ENCODE peak calls at places on chromosomes 12 and 14, in seven cellular contexts. I, X, J, U, O, Z and H are unnamed samples.

GRCh38 chr12:56391721-56392120 is 29.1 kb upstream of the APOF start:
- DNase-seq in J (no peak), I (no peak), O (no peak), X (no peak), Z (no peak), U (no peak), H (no peak)

GRCh38 chr14:67738740-67739504 is 37.2 kb downstream of the RDH12 start:
- DNase-seq in O (no peak), I (no peak), X (peak; percentile 61), U (no peak), J (peak; percentile 63), Z (peak; percentile 40), H (peak; percentile 78)

GRCh38 chr12:97748298-97748697 is 285.7 kb downstream of the RMST start:
- DNase-seq in X (no peak), I (no peak), O (no peak), J (no peak), U (no peak), Z (no peak), H (no peak)

GRCh38 chr14:91402278-91403068 is 15.1 kb downstream of the CCDC88C start:
- DNase-seq in X (no peak), J (peak; percentile 82), Z (no peak), I (no peak), U (no peak), O (peak; percentile 81), H (peak; percentile 84)

GRCh38 chr12:119245904-119246494 is 67.3 kb downstream of the HSPB8 start:
- DNase-seq in I (no peak), O (peak; percentile 56), J (no peak), X (no peak), Z (no peak), U (no peak), H (no peak)

GRCh38 chr14:38121280-38121679 is 86.4 kb upstream of the SSTR1 start:
- DNase-seq in U (no peak), Z (no peak), J (no peak), O (no peak), I (no peak), X (no peak), H (no peak)

GRCh38 chr12:40692617-40693502 is 621 bp downstream of the CNTN1 start:
- DNase-seq in X (no peak), J (no peak), O (peak; percentile 50), Z (peak; percentile 28), U (no peak), I (peak; percentile 63), H (peak; percentile 32)

GRCh38 chr12:47078733-47079364 is 572 bp upstream of the PCED1B start:
- DNase-seq in Z (peak; percentile 62), U (peak; percentile 60), X (no peak), I (peak; percentile 84), O (peak; percentile 79), J (no peak), H (peak; percentile 34)

GRCh38 chr12:93164103-93164880 is 213.4 kb upstream of the NUDT4 start:
- DNase-seq in J (no peak), Z (no peak), O (no peak), I (no peak), X (no peak), U (no peak), H (no peak)

GRCh38 chr12:127422935-127423585 is 843.9 kb upstream of the TMEM132C start:
- DNase-seq in J (no peak), Z (no peak), X (no peak), U (no peak), O (no peak), I (no peak), H (no peak)

GRCh38 chr12:95118138-95118787 is 44.8 kb upstream of the NR2C1 start:
- DNase-seq in O (no peak), X (no peak), J (no peak), U (no peak), I (no peak), Z (no peak), H (no peak)

GRCh38 chr14:102155150-102155549 is 15.5 kb downstream of the WDR20 start:
- DNase-seq in I (no peak), U (no peak), J (no peak), Z (no peak), X (no peak), O (no peak), H (no peak)

DNA sequence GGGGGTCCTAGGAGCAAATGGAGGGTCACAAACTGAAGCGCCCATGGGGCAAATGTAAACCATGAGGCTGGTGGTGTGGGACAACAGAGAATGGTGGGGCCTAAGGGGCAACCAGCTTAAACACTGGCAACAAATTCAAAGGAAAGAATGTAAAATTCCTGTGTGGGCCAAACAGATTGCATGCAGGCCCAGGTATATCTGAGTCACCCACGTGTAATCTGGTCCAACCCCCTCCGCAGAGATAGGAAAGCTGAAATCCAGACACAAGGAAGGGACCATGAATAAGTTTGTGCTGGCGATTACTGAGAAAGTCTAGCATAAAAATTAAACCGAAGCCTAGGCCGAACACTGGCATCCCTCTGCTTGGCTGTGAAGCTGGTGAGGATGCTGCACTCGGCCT is 71.6 kb downstream of the ITPK1 start:
- DNase-seq in Z (no peak), O (no peak), J (peak; percentile 40), U (no peak), X (no peak), I (no peak), H (no peak)
- H3K27ac ChIP-seq in Z (peak overlapping the region; percentile 64), O (peak overlapping the region; percentile 64), J (peak overlapping the region; percentile 86), U (peak overlapping the region; percentile 91), X (peak overlapping the region; percentile 75), I (peak overlapping the region; percentile 30), H (peak overlapping the region; percentile 89)

DNA sequence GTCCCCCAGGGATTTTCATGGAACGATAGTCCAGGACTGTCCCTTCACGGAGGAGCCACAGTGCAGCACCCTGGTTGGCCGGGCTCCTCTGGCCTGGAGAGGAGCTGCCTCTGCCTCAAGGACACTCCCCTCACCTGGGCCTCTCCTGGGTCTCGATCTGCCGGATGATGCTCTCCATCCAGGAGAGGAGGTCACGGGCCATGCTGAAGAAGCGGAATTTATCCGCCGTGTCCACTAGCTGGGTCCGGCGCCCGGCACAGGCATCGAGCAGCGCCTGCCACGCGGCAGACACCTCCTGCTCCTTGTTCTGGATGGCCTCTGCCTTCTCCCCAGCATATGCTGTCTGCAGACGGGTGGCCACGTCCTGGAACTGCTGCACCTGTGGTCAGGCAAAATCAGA is 66.5 kb downstream of the PLEKHG3 start:
- DNase-seq in X (no peak), U (no peak), Z (no peak), J (no peak), I (peak; percentile 71), O (no peak), H (no peak)
- H3K36me3 ChIP-seq in X (peaks cover 58% of the 10 kb centered on the region), U (no peaks in the 10 kb centered on the region), Z (no peaks in the 10 kb centered on the region), J (no peaks in the 10 kb centered on the region), I (no peaks in the 10 kb centered on the region), O (no peaks in the 10 kb centered on the region), H (no peaks in the 10 kb centered on the region)

GRCh38 chr12:8081228-8081920 is 700 bp upstream of the NECAP1 start:
- DNase-seq in Z (no peak), I (no peak), J (no peak), O (peak; percentile 50), U (no peak), X (no peak), H (no peak)
- TF ChIP-seq POLR2A in Z (no peak), I (no peak), J (no peak), O (no peak), U (no peak), X (no peak), H (no peak)

GRCh38 chr12:60475825-60476224 is 880.0 kb downstream of the SLC16A7 start:
- DNase-seq in J (no peak), I (no peak), Z (no peak), O (no peak), U (no peak), X (no peak), H (no peak)
- H3K27ac ChIP-seq in J (no peak overlapping the region), I (no peak overlapping the region), Z (no peak overlapping the region), O (no peak overlapping the region), U (no peak overlapping the region), X (no peak overlapping the region), H (no peak overlapping the region)

GRCh38 chr12:24881724-24882371 is 67.1 kb downstream of the BCAT1 start:
- DNase-seq in Z (no peak), J (no peak), U (no peak), X (no peak), I (no peak), O (no peak), H (no peak)

GRCh38 chr12:24888813-24889212 is 60.1 kb downstream of the BCAT1 start:
- DNase-seq in O (no peak), Z (no peak), X (no peak), I (no peak), J (no peak), U (no peak), H (no peak)

GRCh38 chr12:24881227-24881626 is 67.7 kb downstream of the BCAT1 start:
- DNase-seq in Z (no peak), I (no peak), X (no peak), O (no peak), U (no peak), J (no peak), H (no peak)

GRCh38 chr12:24880732-24881131 is 68.2 kb downstream of the BCAT1 start:
- DNase-seq in I (no peak), J (no peak), O (no peak), U (no peak), X (no peak), Z (no peak), H (peak; percentile 66)

GRCh38 chr12:24884911-24885310 is 64.0 kb downstream of the BCAT1 start:
- DNase-seq in O (no peak), J (no peak), I (no peak), U (no peak), X (no peak), Z (no peak), H (no peak)
- H3K36me3 ChIP-seq in O (no peaks in the 10 kb centered on the region), J (no peaks in the 10 kb centered on the region), I (no peaks in the 10 kb centered on the region), U (no peaks in the 10 kb centered on the region), X (no peaks in the 10 kb centered on the region), Z (no peaks in the 10 kb centered on the region), H (no peaks in the 10 kb centered on the region)